ENCODE peak calls at places on chromosomes 16 and 17, in ten cellular contexts. One of them, this sample, is unnamed.

GRCh38 chr17:45117283-45117682 is 15.0 kb downstream of the PLCD3 start:
- DNase-seq in GM12891: no peak
- DNase-seq in tibial nerve: no peak
- DNase-seq in ovary: no peak
- DNase-seq in heart left ventricle: no peak
- DNase-seq in A549: no peak
- DNase-seq in right lobe of liver: no peak
- DNase-seq in endothelial cell of umbilical vein: no peak
- DNase-seq in breast epithelium: no peak
- DNase-seq in lower leg skin: no peak
- DNase-seq in this sample: no peak

GRCh38 chr17:78731904-78732303 is 50.2 kb downstream of the CYTH1 start:
- DNase-seq in lower leg skin: no peak
- DNase-seq in endothelial cell of umbilical vein: no peak
- DNase-seq in right lobe of liver: no peak
- DNase-seq in GM12891: no peak
- DNase-seq in ovary: no peak
- DNase-seq in A549: no peak
- DNase-seq in heart left ventricle: no peak
- DNase-seq in tibial nerve: no peak
- DNase-seq in breast epithelium: no peak
- DNase-seq in this sample: no peak

GRCh38 chr17:43324205-43324893 is 74.4 kb upstream of the ARL4D start:
- DNase-seq in endothelial cell of umbilical vein: peak; percentile 9
- DNase-seq in breast epithelium: no peak
- DNase-seq in lower leg skin: no peak
- DNase-seq in A549: peak; percentile 58
- DNase-seq in GM12891: no peak
- DNase-seq in right lobe of liver: no peak
- DNase-seq in tibial nerve: no peak
- DNase-seq in heart left ventricle: no peak
- DNase-seq in ovary: no peak
- DNase-seq in this sample: no peak

GRCh38 chr17:57135026-57135747 is 50.1 kb downstream of the AKAP1 start:
- DNase-seq in ovary: no peak
- DNase-seq in lower leg skin: no peak
- DNase-seq in A549: no peak
- DNase-seq in breast epithelium: no peak
- DNase-seq in GM12891: no peak
- DNase-seq in tibial nerve: no peak
- DNase-seq in right lobe of liver: no peak
- DNase-seq in heart left ventricle: no peak
- DNase-seq in endothelial cell of umbilical vein: no peak
- DNase-seq in this sample: no peak

GRCh38 chr17:30519707-30520106 is 42.5 kb downstream of the GOSR1 start:
- DNase-seq in tibial nerve: no peak
- DNase-seq in GM12891: no peak
- DNase-seq in ovary: no peak
- DNase-seq in right lobe of liver: no peak
- DNase-seq in A549: peak; percentile 35
- DNase-seq in breast epithelium: no peak
- DNase-seq in endothelial cell of umbilical vein: peak; percentile 90
- DNase-seq in heart left ventricle: no peak
- DNase-seq in lower leg skin: no peak
- DNase-seq in this sample: no peak

GRCh38 chr17:15263206-15263579 is 1.9 kb downstream of the PMP22 start:
- DNase-seq in breast epithelium: peak; percentile 76
- DNase-seq in ovary: peak; percentile 90
- DNase-seq in tibial nerve: peak; percentile 85
- DNase-seq in A549: peak; percentile 84
- DNase-seq in GM12891: no peak
- DNase-seq in right lobe of liver: peak; percentile 54
- DNase-seq in heart left ventricle: peak; percentile 96
- DNase-seq in endothelial cell of umbilical vein: peak; percentile 62
- DNase-seq in lower leg skin: peak; percentile 91
- DNase-seq in this sample: peak; percentile 80

GRCh38 chr17:76104140-76104895 is 731 bp upstream of the EXOC7 start:
- DNase-seq in tibial nerve: no peak
- DNase-seq in breast epithelium: no peak
- DNase-seq in A549: no peak
- DNase-seq in lower leg skin: no peak
- DNase-seq in ovary: no peak
- DNase-seq in endothelial cell of umbilical vein: no peak
- DNase-seq in right lobe of liver: peak; percentile 56
- DNase-seq in GM12891: no peak
- DNase-seq in heart left ventricle: no peak
- DNase-seq in this sample: no peak

GRCh38 chr17:4950075-4950756 is 703 bp upstream of the ENO3 start:
- DNase-seq in endothelial cell of umbilical vein: peak; percentile 38
- DNase-seq in A549: peak; percentile 57
- DNase-seq in tibial nerve: peak; percentile 49
- DNase-seq in ovary: peak; percentile 74
- DNase-seq in GM12891: no peak
- DNase-seq in right lobe of liver: peak; percentile 85
- DNase-seq in lower leg skin: no peak
- DNase-seq in breast epithelium: no peak
- DNase-seq in heart left ventricle: peak; percentile 84
- DNase-seq in this sample: peak; percentile 83

GRCh38 chr17:17420561-17421269 is 56.1 kb upstream of the MED9 start:
- DNase-seq in ovary: no peak
- DNase-seq in breast epithelium: no peak
- DNase-seq in right lobe of liver: no peak
- DNase-seq in heart left ventricle: peak; percentile 90
- DNase-seq in tibial nerve: peak; percentile 91
- DNase-seq in GM12891: no peak
- DNase-seq in lower leg skin: peak; percentile 84
- DNase-seq in endothelial cell of umbilical vein: no peak
- DNase-seq in A549: no peak
- DNase-seq in this sample: peak; percentile 56

GRCh38 chr17:34826332-34826731 is 134.9 kb downstream of the CCT6B start:
- DNase-seq in tibial nerve: no peak
- DNase-seq in A549: peak; percentile 59
- DNase-seq in breast epithelium: no peak
- DNase-seq in GM12891: no peak
- DNase-seq in heart left ventricle: no peak
- DNase-seq in right lobe of liver: no peak
- DNase-seq in endothelial cell of umbilical vein: no peak
- DNase-seq in lower leg skin: no peak
- DNase-seq in ovary: no peak
- DNase-seq in this sample: no peak

GRCh38 chr17:76545918-76546555 is 6.2 kb downstream of the PRCD start:
- DNase-seq in GM12891: no peak
- DNase-seq in breast epithelium: no peak
- DNase-seq in right lobe of liver: no peak
- DNase-seq in ovary: peak; percentile 39
- DNase-seq in lower leg skin: no peak
- DNase-seq in endothelial cell of umbilical vein: no peak
- DNase-seq in tibial nerve: no peak
- DNase-seq in heart left ventricle: peak; percentile 22
- DNase-seq in A549: no peak
- DNase-seq in this sample: no peak

GRCh38 chr17:4648741-4649140 is 7.3 kb upstream of the ALOX15 start:
- DNase-seq in lower leg skin: no peak
- DNase-seq in breast epithelium: no peak
- DNase-seq in A549: no peak
- DNase-seq in ovary: no peak
- DNase-seq in heart left ventricle: no peak
- DNase-seq in endothelial cell of umbilical vein: no peak
- DNase-seq in tibial nerve: no peak
- DNase-seq in right lobe of liver: no peak
- DNase-seq in GM12891: no peak
- DNase-seq in this sample: no peak

GRCh38 chr16:11612110-11612981 is 25.6 kb upstream of the LITAF start:
- DNase-seq in heart left ventricle: no peak
- DNase-seq in A549: peak; percentile 78
- DNase-seq in ovary: no peak
- DNase-seq in endothelial cell of umbilical vein: no peak
- DNase-seq in GM12891: no peak
- DNase-seq in breast epithelium: no peak
- DNase-seq in lower leg skin: no peak
- DNase-seq in right lobe of liver: peak; percentile 96
- DNase-seq in tibial nerve: no peak
- DNase-seq in this sample: peak; percentile 35

GRCh38 chr17:48597492-48597774 is 3.9 kb upstream of the HOXB5 start:
- DNase-seq in endothelial cell of umbilical vein: no peak
- DNase-seq in lower leg skin: no peak
- DNase-seq in A549: no peak
- DNase-seq in ovary: no peak
- DNase-seq in heart left ventricle: no peak
- DNase-seq in breast epithelium: no peak
- DNase-seq in GM12891: no peak
- DNase-seq in tibial nerve: no peak
- DNase-seq in right lobe of liver: no peak
- DNase-seq in this sample: no peak

GRCh38 chr16:28531777-28532744 is 6.7 kb downstream of the NUPR1 start:
- DNase-seq in tibial nerve: peak; percentile 83
- DNase-seq in endothelial cell of umbilical vein: no peak
- DNase-seq in A549: peak; percentile 66
- DNase-seq in ovary: peak; percentile 70
- DNase-seq in heart left ventricle: peak; percentile 90
- DNase-seq in GM12891: no peak
- DNase-seq in lower leg skin: peak; percentile 83
- DNase-seq in right lobe of liver: peak; percentile 95
- DNase-seq in breast epithelium: peak; percentile 69
- DNase-seq in this sample: no peak

GRCh38 chr17:56708670-56709410 is 115.3 kb downstream of the NOG start:
- DNase-seq in lower leg skin: no peak
- DNase-seq in tibial nerve: no peak
- DNase-seq in breast epithelium: no peak
- DNase-seq in right lobe of liver: no peak
- DNase-seq in ovary: no peak
- DNase-seq in A549: no peak
- DNase-seq in endothelial cell of umbilical vein: no peak
- DNase-seq in GM12891: no peak
- DNase-seq in heart left ventricle: no peak
- DNase-seq in this sample: no peak

GRCh38 chr16:1758923-1759322 is 12.4 kb downstream of the NME3 start:
- DNase-seq in ovary: no peak
- DNase-seq in breast epithelium: no peak
- DNase-seq in tibial nerve: no peak
- DNase-seq in heart left ventricle: no peak
- DNase-seq in right lobe of liver: no peak
- DNase-seq in lower leg skin: no peak
- DNase-seq in endothelial cell of umbilical vein: no peak
- DNase-seq in A549: no peak
- DNase-seq in GM12891: no peak
- DNase-seq in this sample: no peak

GRCh38 chr17:81977211-81978091 is at the start of gene ASPSCR1:
- DNase-seq in endothelial cell of umbilical vein: peak; percentile 87
- DNase-seq in breast epithelium: peak; percentile 87
- DNase-seq in ovary: peak; percentile 95
- DNase-seq in right lobe of liver: peak; percentile 94
- DNase-seq in A549: peak; percentile 95
- DNase-seq in lower leg skin: peak; percentile 80
- DNase-seq in GM12891: peak; percentile 90
- DNase-seq in heart left ventricle: peak; percentile 95
- DNase-seq in tibial nerve: peak; percentile 82
- DNase-seq in this sample: peak; percentile 95
- TF ChIP-seq POLR2A in endothelial cell of umbilical vein: peak; percentile 92
- TF ChIP-seq POLR2A in breast epithelium: no peak
- TF ChIP-seq POLR2A in ovary: peak; percentile 55
- TF ChIP-seq POLR2A in right lobe of liver: peak; percentile 88
- TF ChIP-seq POLR2A in A549: peak; percentile 77
- TF ChIP-seq POLR2A in lower leg skin: no peak
- TF ChIP-seq POLR2A in GM12891: peak; percentile 80
- TF ChIP-seq POLR2A in heart left ventricle: peak; percentile 89
- TF ChIP-seq POLR2A in tibial nerve: peak; percentile 43
- TF ChIP-seq POLR2A in this sample: peak; percentile 73

GRCh38 chr17:7242717-7243576 is 698 bp upstream of the GABARAP start:
- DNase-seq in tibial nerve: peak; percentile 96
- DNase-seq in ovary: peak; percentile 97
- DNase-seq in right lobe of liver: peak; percentile 97
- DNase-seq in lower leg skin: peak; percentile 95
- DNase-seq in GM12891: peak; percentile 89
- DNase-seq in A549: peak; percentile 99
- DNase-seq in heart left ventricle: peak; percentile 98
- DNase-seq in breast epithelium: peak; percentile 97
- DNase-seq in endothelial cell of umbilical vein: peak; percentile 96
- DNase-seq in this sample: peak; percentile 99
- TF ChIP-seq POLR2A in tibial nerve: peak; percentile 20
- TF ChIP-seq POLR2A in ovary: peak; percentile 50
- TF ChIP-seq POLR2A in right lobe of liver: peak; percentile 72
- TF ChIP-seq POLR2A in lower leg skin: no peak
- TF ChIP-seq POLR2A in GM12891: peak; percentile 71
- TF ChIP-seq POLR2A in A549: peak; percentile 20
- TF ChIP-seq POLR2A in heart left ventricle: peak; percentile 67
- TF ChIP-seq POLR2A in breast epithelium: peak; percentile 49
- TF ChIP-seq POLR2A in endothelial cell of umbilical vein: peak; percentile 89
- TF ChIP-seq POLR2A in this sample: peak; percentile 64

GRCh38 chr16:17266606-17267313 is 204.0 kb downstream of the XYLT1 start:
- DNase-seq in right lobe of liver: no peak
- DNase-seq in endothelial cell of umbilical vein: no peak
- DNase-seq in GM12891: no peak
- DNase-seq in ovary: peak; percentile 87
- DNase-seq in lower leg skin: no peak
- DNase-seq in A549: no peak
- DNase-seq in tibial nerve: no peak
- DNase-seq in breast epithelium: no peak
- DNase-seq in heart left ventricle: no peak
- DNase-seq in this sample: no peak
- TF ChIP-seq POLR2A in right lobe of liver: no peak
- TF ChIP-seq POLR2A in endothelial cell of umbilical vein: no peak
- TF ChIP-seq POLR2A in GM12891: no peak
- TF ChIP-seq POLR2A in ovary: no peak
- TF ChIP-seq POLR2A in lower leg skin: no peak
- TF ChIP-seq POLR2A in A549: no peak
- TF ChIP-seq POLR2A in tibial nerve: no peak
- TF ChIP-seq POLR2A in breast epithelium: no peak
- TF ChIP-seq POLR2A in heart left ventricle: no peak
- TF ChIP-seq POLR2A in this sample: no peak

GRCh38 chr16:3652373-3653037 is 2.0 kb upstream of the DNASE1 start:
- DNase-seq in heart left ventricle: no peak
- DNase-seq in A549: no peak
- DNase-seq in lower leg skin: no peak
- DNase-seq in tibial nerve: peak; percentile 9
- DNase-seq in GM12891: no peak
- DNase-seq in breast epithelium: peak; percentile 35
- DNase-seq in right lobe of liver: peak; percentile 37
- DNase-seq in endothelial cell of umbilical vein: no peak
- DNase-seq in ovary: no peak
- DNase-seq in this sample: no peak

GRCh38 chr16:3656491-3657468 is 2.3 kb downstream of the DNASE1 start:
- DNase-seq in endothelial cell of umbilical vein: no peak
- DNase-seq in breast epithelium: no peak
- DNase-seq in lower leg skin: no peak
- DNase-seq in heart left ventricle: no peak
- DNase-seq in tibial nerve: no peak
- DNase-seq in ovary: peak; percentile 32
- DNase-seq in A549: no peak
- DNase-seq in right lobe of liver: peak; percentile 45
- DNase-seq in GM12891: no peak
- DNase-seq in this sample: no peak

GRCh38 chr16:3654249-3654991 is at the start of gene DNASE1:
- DNase-seq in breast epithelium: no peak
- DNase-seq in GM12891: peak; percentile 79
- DNase-seq in tibial nerve: no peak
- DNase-seq in lower leg skin: no peak
- DNase-seq in ovary: peak; percentile 57
- DNase-seq in right lobe of liver: peak; percentile 66
- DNase-seq in endothelial cell of umbilical vein: peak; percentile 42
- DNase-seq in heart left ventricle: peak; percentile 52
- DNase-seq in A549: peak; percentile 80
- DNase-seq in this sample: peak; percentile 85

GRCh38 chr16:3655791-3656490 is 1.4 kb downstream of the DNASE1 start:
- DNase-seq in heart left ventricle: no peak
- DNase-seq in A549: no peak
- DNase-seq in right lobe of liver: peak; percentile 54
- DNase-seq in breast epithelium: no peak
- DNase-seq in lower leg skin: no peak
- DNase-seq in tibial nerve: no peak
- DNase-seq in endothelial cell of umbilical vein: no peak
- DNase-seq in GM12891: no peak
- DNase-seq in ovary: peak; percentile 34
- DNase-seq in this sample: no peak

GRCh38 chr16:3655030-3655790 is 719 bp downstream of the DNASE1 start:
- DNase-seq in breast epithelium: no peak
- DNase-seq in ovary: peak; percentile 37
- DNase-seq in right lobe of liver: peak; percentile 49
- DNase-seq in heart left ventricle: no peak
- DNase-seq in A549: no peak
- DNase-seq in lower leg skin: no peak
- DNase-seq in GM12891: no peak
- DNase-seq in endothelial cell of umbilical vein: no peak
- DNase-seq in tibial nerve: no peak
- DNase-seq in this sample: no peak
- TF ChIP-seq POLR2A in breast epithelium: no peak
- TF ChIP-seq POLR2A in ovary: no peak
- TF ChIP-seq POLR2A in right lobe of liver: no peak
- TF ChIP-seq POLR2A in heart left ventricle: no peak
- TF ChIP-seq POLR2A in A549: no peak
- TF ChIP-seq POLR2A in lower leg skin: no peak
- TF ChIP-seq POLR2A in GM12891: no peak
- TF ChIP-seq POLR2A in endothelial cell of umbilical vein: no peak
- TF ChIP-seq POLR2A in tibial nerve: no peak
- TF ChIP-seq POLR2A in this sample: no peak